ENCODE peak calls at places on chromosomes 7 and 10, in seven cellular contexts. B is GM12878, R is HepG2, N is K562, T is GM12891, G is SK-N-SH, Z is H1. M is an unnamed sample.
A peak's percentile ranks its signal among the peaks of the same experiment; 100 is the strongest.

GRCh38 chr10:115129752-115130151 is 36.6 kb downstream of the ATRNL1 start:
- DNase-seq in B (no peak), R (peak; percentile 10), N (no peak), T (no peak), G (peak; percentile 13), Z (no peak), M (no peak)

GRCh38 chr7:37372750-37373149 is 75.9 kb downstream of the ELMO1 start:
- DNase-seq in B (no peak), R (no peak), N (no peak), T (no peak), G (peak; percentile 86), Z (no peak), M (no peak)

GRCh38 chr7:28417321-28417940 is 5.1 kb downstream of the CREB5 start:
- DNase-seq in B (no peak), R (no peak), N (no peak), T (no peak), G (no peak), Z (no peak), M (no peak)

GRCh38 chr7:27593226-27593625 is 69.5 kb downstream of the HIBADH start:
- DNase-seq in B (no peak), R (no peak), N (no peak), T (no peak), G (no peak), Z (no peak), M (no peak)

GRCh38 chr10:115773832-115774231 is 499.2 kb downstream of the GFRA1 start:
- DNase-seq in B (no peak), R (no peak), N (no peak), T (no peak), G (no peak), Z (no peak), M (no peak)

GRCh38 chr7:101138149-101138870 is 11.4 kb downstream of the SERPINE1 start:
- DNase-seq in B (peak; percentile 79), R (peak; percentile 90), N (peak; percentile 91), T (peak; percentile 56), G (peak; percentile 88), Z (peak; percentile 80), M (peak; percentile 46)

GRCh38 chr10:62814901-62815372 is 1.2 kb downstream of the EGR2 start:
- DNase-seq in B (no peak), R (no peak), N (no peak), T (no peak), G (peak; percentile 51), Z (peak; percentile 67), M (no peak)

GRCh38 chr7:38453187-38453586 is 178.0 kb downstream of the AMPH start:
- DNase-seq in B (no peak), R (no peak), N (no peak), T (no peak), G (no peak), Z (no peak), M (no peak)

GRCh38 chr7:97004931-97005763 is at the start of gene DLX6:
- DNase-seq in B (no peak), R (peak; percentile 93), N (no peak), T (no peak), G (peak; percentile 99), Z (peak; percentile 94), M (no peak)

GRCh38 chr10:96921655-96922054 is 89.6 kb downstream of the LCOR start:
- DNase-seq in B (no peak), R (no peak), N (no peak), T (no peak), G (no peak), Z (no peak), M (no peak)

GRCh38 chr10:55628260-55628701 is 732.8 kb downstream of the ZWINT start:
- DNase-seq in B (no peak), R (no peak), N (no peak), T (no peak), G (peak; percentile 61), Z (peak; percentile 68), M (no peak)

GRCh38 chr10:132351611-132352010 is 19.6 kb downstream of the LRRC27 start:
- DNase-seq in B (no peak), R (no peak), N (no peak), T (no peak), G (no peak), Z (no peak), M (no peak)

GRCh38 chr7:43721193-43721806 is 8.0 kb downstream of the COA1 start:
- DNase-seq in B (no peak), R (peak; percentile 39), N (no peak), T (no peak), G (peak; percentile 45), Z (no peak), M (no peak)

GRCh38 chr7:102287082-102287464 is 405 bp downstream of the SH2B2 start:
- DNase-seq in B (no peak), R (no peak), N (peak; percentile 68), T (no peak), G (peak; percentile 83), Z (no peak), M (no peak)

GRCh38 chr7:75626954-75627353 is 111.8 kb downstream of the HIP1 start:
- DNase-seq in B (no peak), R (no peak), N (no peak), T (no peak), G (no peak), Z (no peak), M (no peak)

GRCh38 chr7:93622036-93622714 is 47.7 kb upstream of the CALCR start:
- DNase-seq in B (no peak), R (peak; percentile 20), N (peak; percentile 52), T (no peak), G (peak; percentile 32), Z (no peak), M (no peak)

GRCh38 chr7:153472516-153472915 is 579.7 kb upstream of the DPP6 start:
- DNase-seq in B (no peak), R (no peak), N (no peak), T (no peak), G (no peak), Z (no peak), M (no peak)

GRCh38 chr10:26887611-26888215 is 27.0 kb upstream of the ABI1 start:
- DNase-seq in B (no peak), R (no peak), N (no peak), T (no peak), G (no peak), Z (no peak), M (no peak)

GRCh38 chr7:44112231-44112996 is 8.3 kb downstream of the AEBP1 start:
- DNase-seq in B (no peak), R (no peak), N (peak; percentile 82), T (no peak), G (peak; percentile 50), Z (no peak), M (no peak)

GRCh38 chr7:25615603-25616002 is 387.3 kb upstream of the NPVF start:
- DNase-seq in B (no peak), R (no peak), N (no peak), T (no peak), G (no peak), Z (no peak), M (no peak)

GRCh38 chr10:7275761-7276440 is 134.9 kb downstream of the SFMBT2 start:
- DNase-seq in B (no peak), R (no peak), N (no peak), T (no peak), G (no peak), Z (no peak), M (no peak)

GRCh38 chr10:6678211-6678803 is 98.2 kb upstream of the PRKCQ start:
- DNase-seq in B (no peak), R (peak; percentile 22), N (peak; percentile 50), T (no peak), G (peak; percentile 48), Z (peak; percentile 80), M (no peak)

GRCh38 chr10:70890917-70891431 is 2.6 kb upstream of the PCBD1 start:
- DNase-seq in B (no peak), R (peak; percentile 75), N (no peak), T (no peak), G (peak; percentile 88), Z (no peak), M (no peak)

DNA sequence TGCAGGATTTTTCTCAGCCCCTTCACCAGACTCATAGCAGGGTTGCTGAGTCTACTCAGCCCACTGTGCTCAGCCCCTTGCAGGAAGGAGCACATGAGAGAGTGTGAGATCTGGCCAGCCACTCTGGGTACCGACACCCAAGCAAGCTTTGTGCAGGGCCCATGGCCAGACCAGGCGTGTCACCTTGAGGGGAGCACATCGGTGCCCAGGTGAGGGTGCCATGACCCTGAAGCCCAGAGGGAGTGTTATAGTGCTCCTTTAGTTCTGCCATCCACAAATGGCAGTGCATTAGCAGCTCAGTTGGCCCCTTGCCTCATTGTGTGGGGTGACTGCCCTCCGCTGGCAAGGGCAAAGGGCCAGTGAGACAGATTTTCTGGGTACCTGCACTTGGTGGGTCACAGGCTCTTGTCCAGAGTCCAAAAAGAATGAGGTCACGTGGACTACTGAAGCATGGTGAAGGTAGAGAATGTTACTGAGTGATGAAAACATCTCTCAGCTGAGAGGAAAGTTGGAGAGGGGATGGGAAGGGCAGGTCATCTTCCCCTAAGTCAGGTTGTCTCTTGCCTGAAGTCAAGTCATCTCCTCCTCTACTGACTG is 181.8 kb downstream of the MACC1 start:
- DNase-seq in B (no peak), R (no peak), N (no peak), T (no peak), G (no peak), Z (no peak), M (no peak)
- TF ChIP-seq POLR2AphosphoS5 in B (no peak), R (no peak), N (no peak), T (no peak), G (no peak), Z (no peak), M (no peak)

DNA sequence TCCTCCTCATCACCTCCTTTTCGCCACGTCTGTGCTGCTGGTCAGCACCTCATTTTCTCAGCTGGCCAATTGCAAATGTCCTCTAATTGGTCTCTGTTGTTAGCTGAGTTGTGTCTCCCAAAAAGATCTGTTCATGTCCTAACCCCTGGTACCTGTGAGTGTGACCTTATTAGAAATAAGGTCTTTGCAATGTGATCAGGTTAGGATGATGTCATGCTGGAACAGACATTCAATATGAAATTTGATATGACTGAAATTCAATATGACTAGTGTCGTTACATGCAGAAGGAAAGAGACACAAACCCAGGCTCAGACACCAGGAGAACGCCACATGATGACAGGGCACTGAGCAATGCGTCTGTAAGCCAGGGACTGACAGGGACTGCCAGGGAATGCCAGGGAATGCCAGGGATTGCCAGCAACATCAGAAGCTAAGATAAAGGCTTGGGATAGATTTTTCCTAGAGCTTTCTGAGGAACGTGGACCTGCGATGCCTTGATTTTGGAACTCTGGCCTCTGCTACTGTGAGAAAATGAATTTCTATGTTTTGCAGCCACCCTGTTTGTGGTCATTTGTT is 77.5 kb upstream of the CXCL12 start:
- DNase-seq in B (no peak), R (no peak), N (no peak), T (no peak), G (no peak), Z (no peak), M (no peak)
- TF ChIP-seq TAF1 in B (no peak), R (no peak), N (no peak), T (no peak), G (no peak), Z (no peak), M (no peak)

DNA sequence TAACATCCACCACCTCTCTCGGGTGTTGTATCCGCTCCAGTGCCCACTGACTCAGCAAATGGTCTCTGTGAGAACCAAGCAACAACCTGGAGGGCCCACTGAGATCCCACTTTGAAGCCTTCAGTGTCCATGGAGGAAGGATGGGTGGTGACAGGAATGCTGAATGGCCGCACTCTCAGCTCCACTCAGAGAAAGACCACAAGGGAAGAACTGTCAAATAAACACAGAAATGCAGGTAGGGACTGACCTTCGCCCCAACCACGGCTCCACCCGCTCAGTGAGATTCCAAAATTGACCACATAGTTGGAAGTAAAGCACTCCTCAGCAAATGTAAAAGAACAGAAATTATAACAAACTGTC is 65.8 kb downstream of the VIPR2 start:
- DNase-seq in B (no peak), R (no peak), N (no peak), T (no peak), G (no peak), Z (peak; percentile 13), M (no peak)
- TF ChIP-seq POLR2AphosphoS5 in B (no peak), R (no peak), N (no peak), T (no peak), G (no peak), Z (no peak), M (no peak)

GRCh38 chr7:85659364-85659763 is 472.5 kb upstream of the SEMA3D start:
- DNase-seq in B (no peak), R (no peak), N (no peak), T (no peak), G (no peak), Z (no peak), M (no peak)
- TF ChIP-seq TAF1 in B (no peak), R (no peak), N (no peak), T (no peak), G (no peak), Z (no peak), M (no peak)

M was measured in GM12892.